ENCODE peak calls at places on chromosomes 5 and 9, in seven cellular contexts. One of them, this sample, is unnamed.

GRCh38 chr5:73726606-73727231 is 100.7 kb downstream of the ARHGEF28 start:
- DNase-seq in KBM-7: no peak
- DNase-seq in NCI-H1694: no peak
- DNase-seq in stimulated activated CD4-positive, alpha-beta T cell treated with anti-CD3 and anti-CD28 coated beads, Interleukin-1b, Interleukin-23, amount 100 ng/mL, for 24 hours: no peak
- DNase-seq in cardiac septum: no peak
- DNase-seq in transverse colon: no peak
- DNase-seq in thoracic aorta: no peak
- DNase-seq in this sample: no peak

GRCh38 chr9:31334837-31335528 is 1049.5 kb upstream of the ACO1 start:
- DNase-seq in KBM-7: no peak
- DNase-seq in NCI-H1694: no peak
- DNase-seq in stimulated activated CD4-positive, alpha-beta T cell treated with anti-CD3 and anti-CD28 coated beads, Interleukin-1b, Interleukin-23, amount 100 ng/mL, for 24 hours: no peak
- DNase-seq in cardiac septum: no peak
- DNase-seq in transverse colon: no peak
- DNase-seq in thoracic aorta: no peak
- DNase-seq in this sample: no peak

GRCh38 chr5:39185761-39186160 is 33.6 kb downstream of the FYB1 start:
- DNase-seq in KBM-7: no peak
- DNase-seq in NCI-H1694: no peak
- DNase-seq in stimulated activated CD4-positive, alpha-beta T cell treated with anti-CD3 and anti-CD28 coated beads, Interleukin-1b, Interleukin-23, amount 100 ng/mL, for 24 hours: no peak
- DNase-seq in cardiac septum: no peak
- DNase-seq in transverse colon: no peak
- DNase-seq in thoracic aorta: no peak
- DNase-seq in this sample: no peak

GRCh38 chr5:7398596-7399260 is 2.8 kb downstream of the ADCY2 start:
- DNase-seq in KBM-7: no peak
- DNase-seq in NCI-H1694: no peak
- DNase-seq in stimulated activated CD4-positive, alpha-beta T cell treated with anti-CD3 and anti-CD28 coated beads, Interleukin-1b, Interleukin-23, amount 100 ng/mL, for 24 hours: no peak
- DNase-seq in cardiac septum: no peak
- DNase-seq in transverse colon: no peak
- DNase-seq in thoracic aorta: no peak
- DNase-seq in this sample: no peak

GRCh38 chr9:27162045-27162444 is 53.0 kb downstream of the TEK start:
- DNase-seq in KBM-7: no peak
- DNase-seq in NCI-H1694: no peak
- DNase-seq in stimulated activated CD4-positive, alpha-beta T cell treated with anti-CD3 and anti-CD28 coated beads, Interleukin-1b, Interleukin-23, amount 100 ng/mL, for 24 hours: no peak
- DNase-seq in cardiac septum: no peak
- DNase-seq in transverse colon: no peak
- DNase-seq in thoracic aorta: no peak
- DNase-seq in this sample: no peak

GRCh38 chr5:85732185-85732584 is 885.6 kb upstream of the COX7C start:
- DNase-seq in KBM-7: no peak
- DNase-seq in NCI-H1694: no peak
- DNase-seq in stimulated activated CD4-positive, alpha-beta T cell treated with anti-CD3 and anti-CD28 coated beads, Interleukin-1b, Interleukin-23, amount 100 ng/mL, for 24 hours: no peak
- DNase-seq in cardiac septum: no peak
- DNase-seq in transverse colon: no peak
- DNase-seq in thoracic aorta: no peak
- DNase-seq in this sample: no peak

GRCh38 chr5:167250996-167251395 is 1040.4 kb upstream of the WWC1 start:
- DNase-seq in KBM-7: no peak
- DNase-seq in NCI-H1694: no peak
- DNase-seq in stimulated activated CD4-positive, alpha-beta T cell treated with anti-CD3 and anti-CD28 coated beads, Interleukin-1b, Interleukin-23, amount 100 ng/mL, for 24 hours: no peak
- DNase-seq in cardiac septum: no peak
- DNase-seq in transverse colon: no peak
- DNase-seq in thoracic aorta: no peak
- DNase-seq in this sample: no peak

GRCh38 chr5:180281706-180282105 is 10.2 kb downstream of the MAPK9 start:
- DNase-seq in KBM-7: no peak
- DNase-seq in NCI-H1694: no peak
- DNase-seq in stimulated activated CD4-positive, alpha-beta T cell treated with anti-CD3 and anti-CD28 coated beads, Interleukin-1b, Interleukin-23, amount 100 ng/mL, for 24 hours: no peak
- DNase-seq in cardiac septum: no peak
- DNase-seq in transverse colon: no peak
- DNase-seq in thoracic aorta: no peak
- DNase-seq in this sample: no peak

GRCh38 chr9:36433386-36433785 is 33.3 kb upstream of the RNF38 start:
- DNase-seq in KBM-7: no peak
- DNase-seq in NCI-H1694: no peak
- DNase-seq in stimulated activated CD4-positive, alpha-beta T cell treated with anti-CD3 and anti-CD28 coated beads, Interleukin-1b, Interleukin-23, amount 100 ng/mL, for 24 hours: no peak
- DNase-seq in cardiac septum: no peak
- DNase-seq in transverse colon: no peak
- DNase-seq in thoracic aorta: no peak
- DNase-seq in this sample: no peak

GRCh38 chr9:76725181-76725580 is 39.1 kb upstream of the PCA3 start:
- DNase-seq in KBM-7: peak
- DNase-seq in NCI-H1694: no peak
- DNase-seq in stimulated activated CD4-positive, alpha-beta T cell treated with anti-CD3 and anti-CD28 coated beads, Interleukin-1b, Interleukin-23, amount 100 ng/mL, for 24 hours: no peak
- DNase-seq in cardiac septum: no peak
- DNase-seq in transverse colon: no peak
- DNase-seq in thoracic aorta: no peak
- DNase-seq in this sample: no peak

GRCh38 chr5:170120576-170120975 is 14.9 kb downstream of the FOXI1 start:
- DNase-seq in KBM-7: no peak
- DNase-seq in NCI-H1694: no peak
- DNase-seq in stimulated activated CD4-positive, alpha-beta T cell treated with anti-CD3 and anti-CD28 coated beads, Interleukin-1b, Interleukin-23, amount 100 ng/mL, for 24 hours: no peak
- DNase-seq in cardiac septum: no peak
- DNase-seq in transverse colon: no peak
- DNase-seq in thoracic aorta: no peak
- DNase-seq in this sample: no peak